ENCODE peak calls at places on chromosomes 13 and 19, in eight cellular contexts. M is WTC11; U is ascending aorta; C is B cell; H is mesothelial cell of epicardium; Z is AG09319; X is NCI-H1417; T is stimulated activated effector memory CD8-positive, alpha-beta T cell treated with anti-CD3 and anti-CD28 coated beads, Interleukin-12 subunit alpha, Interleukin-12 subunit beta, amount 100 ng/mL, for 72 hours. Y is an unnamed sample.
A peak's percentile ranks its signal among the peaks of the same experiment; 100 is the strongest.

GRCh38 chr19:6060600-6061391 is 49.5 kb downstream of the RFX2 start:
- DNase-seq in M (no peak), U (peak; percentile 66), C (no peak), H (no peak), Z (no peak), X (no peak), T (no peak), Y (no peak)

GRCh38 chr19:56933014-56933705 is 92.6 kb upstream of the PEG3 start:
- DNase-seq in M (no peak), U (no peak), C (no peak), H (no peak), Z (no peak), X (peak; percentile 5), T (no peak), Y (peak; percentile 0)

GRCh38 chr19:29503140-29503758 is 22.5 kb upstream of the VSTM2B start:
- DNase-seq in M (no peak), U (no peak), C (no peak), H (no peak), Z (no peak), X (no peak), T (no peak), Y (no peak)

GRCh38 chr19:6318772-6319171 is 14.6 kb downstream of the ACER1 start:
- DNase-seq in M (no peak), U (no peak), C (no peak), H (no peak), Z (no peak), X (no peak), T (no peak), Y (no peak)

GRCh38 chr19:27966390-27966816 is 1246.5 kb downstream of the UQCRFS1 start:
- DNase-seq in M (no peak), U (no peak), C (no peak), H (no peak), Z (no peak), X (no peak), T (no peak), Y (no peak)

GRCh38 chr19:51247972-51248371 is 2.9 kb upstream of the SIGLECL1 start:
- DNase-seq in M (no peak), U (no peak), C (no peak), H (no peak), Z (no peak), X (no peak), T (no peak), Y (no peak)

GRCh38 chr13:98032168-98032567 is 78.7 kb downstream of the IPO5 start:
- DNase-seq in M (no peak), U (no peak), C (no peak), H (no peak), Z (no peak), X (no peak), T (no peak), Y (no peak)

GRCh38 chr13:31119966-31120733 is 41.6 kb downstream of the HSPH1 start:
- DNase-seq in M (no peak), U (no peak), C (no peak), H (no peak), Z (no peak), X (no peak), T (no peak), Y (no peak)

GRCh38 chr19:3123956-3124355 is 11.9 kb upstream of the GNA15 start:
- DNase-seq in M (no peak), U (no peak), C (peak; percentile 49), H (no peak), Z (no peak), X (no peak), T (no peak), Y (no peak)

GRCh38 chr19:32224371-32225244 is 120.8 kb upstream of the ZNF507 start:
- DNase-seq in M (peak; percentile 69), U (no peak), C (peak; percentile 83), H (peak; percentile 63), Z (no peak), X (peak; percentile 26), T (peak; percentile 73), Y (no peak)

GRCh38 chr13:46295531-46296464 is 84.1 kb downstream of the LRRC63 start:
- DNase-seq in M (no peak), U (peak; percentile 81), C (peak; percentile 11), H (no peak), Z (peak; percentile 92), X (no peak), T (no peak), Y (no peak)

GRCh38 chr13:47175172-47175806 is 278.4 kb upstream of the HTR2A start:
- DNase-seq in M (no peak), U (no peak), C (no peak), H (no peak), Z (peak; percentile 40), X (no peak), T (no peak), Y (no peak)

GRCh38 chr13:102903659-102904407 is 58.0 kb downstream of the ERCC5 start:
- DNase-seq in M (no peak), U (no peak), C (no peak), H (no peak), Z (no peak), X (no peak), T (no peak), Y (no peak)

GRCh38 chr19:19259741-19260140 is 13.4 kb downstream of the TM6SF2 start:
- DNase-seq in M (peak; percentile 53), U (no peak), C (peak; percentile 43), H (no peak), Z (no peak), X (peak; percentile 4), T (no peak), Y (no peak)

GRCh38 chr13:112326821-112327370 is 49.3 kb upstream of the SPACA7 start:
- DNase-seq in M (no peak), U (no peak), C (no peak), H (no peak), Z (no peak), X (no peak), T (no peak), Y (no peak)

GRCh38 chr19:5138606-5139594 is 170.0 kb downstream of the KDM4B start:
- DNase-seq in M (no peak), U (peak; percentile 76), C (peak; percentile 84), H (no peak), Z (no peak), X (no peak), T (peak; percentile 76), Y (no peak)

GRCh38 chr19:17075860-17076538 is 422 bp downstream of the MYO9B start:
- DNase-seq in M (no peak), U (peak; percentile 77), C (peak; percentile 71), H (no peak), Z (no peak), X (peak; percentile 62), T (peak; percentile 33), Y (no peak)

GRCh38 chr19:48194041-48194871 is 23.8 kb downstream of the ZSWIM9 start:
- DNase-seq in M (peak; percentile 56), U (peak; percentile 60), C (peak; percentile 65), H (no peak), Z (no peak), X (no peak), T (no peak), Y (no peak)

GRCh38 chr13:110394371-110394841 is 87.3 kb downstream of the COL4A2 start:
- DNase-seq in M (no peak), U (no peak), C (no peak), H (no peak), Z (no peak), X (no peak), T (no peak), Y (no peak)

GRCh38 chr13:110775576-110775975 is 62.1 kb downstream of the ING1 start:
- DNase-seq in M (no peak), U (no peak), C (no peak), H (no peak), Z (no peak), X (no peak), T (no peak), Y (no peak)

GRCh38 chr19:33784432-33784831 is 12.2 kb upstream of the KCTD15 start:
- DNase-seq in M (no peak), U (no peak), C (no peak), H (no peak), Z (no peak), X (no peak), T (no peak), Y (no peak)

GRCh38 chr19:2089001-2089711 is 7.0 kb downstream of the MOB3A start:
- DNase-seq in M (no peak), U (no peak), C (no peak), H (no peak), Z (no peak), X (peak; percentile 14), T (no peak), Y (no peak)

GRCh38 chr13:45718063-45718462 is 15.9 kb downstream of the CBY2 start:
- DNase-seq in M (no peak), U (no peak), C (no peak), H (no peak), Z (no peak), X (peak; percentile 7), T (no peak), Y (no peak)

GRCh38 chr19:18650048-18650435 is 13.2 kb downstream of the KLHL26 start:
- DNase-seq in M (no peak), U (peak; percentile 84), C (no peak), H (no peak), Z (no peak), X (no peak), T (no peak), Y (no peak)

GRCh38 chr13:36242761-36243160 is 28.4 kb upstream of the SOHLH2 start:
- DNase-seq in M (no peak), U (no peak), C (no peak), H (no peak), Z (no peak), X (no peak), T (no peak), Y (no peak)

GRCh38 chr13:102399791-102400618 is 1.8 kb downstream of the FGF14 start:
- DNase-seq in M (peak; percentile 38), U (no peak), C (peak; percentile 48), H (no peak), Z (no peak), X (peak; percentile 56), T (no peak), Y (peak; percentile 31)

GRCh38 chr19:51131780-51132680 is 7.3 kb downstream of the SIGLEC9 start:
- DNase-seq in M (no peak), U (peak; percentile 62), C (no peak), H (no peak), Z (no peak), X (peak; percentile 24), T (no peak), Y (no peak)

GRCh38 chr13:99261040-99261439 is 2.9 kb upstream of the GPR18 start:
- DNase-seq in M (no peak), U (no peak), C (no peak), H (no peak), Z (no peak), X (no peak), T (no peak), Y (no peak)

Y was measured in NCI-H1105.